ENCODE peak calls at places on chromosomes 5 and 9, in nine cellular contexts. One of them, this sample, is unnamed. For H3K4me1, the result is how much of the 10 kb centered on the place peaks cover.

GRCh38 chr9:35499029-35499700 is 9.3 kb downstream of the RUSC2 start:
- DNase-seq in spleen: no peak
- DNase-seq in NT2/D1: no peak
- DNase-seq in CD4-positive, CD25-positive, alpha-beta regulatory T cell: no peak
- DNase-seq in RWPE2: no peak
- DNase-seq in neural progenitor cell: no peak
- DNase-seq in A549: no peak
- DNase-seq in ovary: no peak
- DNase-seq in upper lobe of right lung: no peak
- DNase-seq in this sample: no peak

GRCh38 chr5:118611332-118611945 is 376.9 kb downstream of the DTWD2 start:
- DNase-seq in ovary: no peak
- DNase-seq in CD4-positive, CD25-positive, alpha-beta regulatory T cell: no peak
- DNase-seq in A549: peak
- DNase-seq in RWPE2: no peak
- DNase-seq in neural progenitor cell: peak
- DNase-seq in NT2/D1: peak
- DNase-seq in upper lobe of right lung: no peak
- DNase-seq in spleen: no peak
- DNase-seq in this sample: no peak

GRCh38 chr5:172777381-172778222 is 6.6 kb upstream of the DUSP1 start:
- DNase-seq in RWPE2: peak
- DNase-seq in neural progenitor cell: no peak
- DNase-seq in ovary: peak
- DNase-seq in NT2/D1: no peak
- DNase-seq in upper lobe of right lung: peak
- DNase-seq in A549: peak
- DNase-seq in CD4-positive, CD25-positive, alpha-beta regulatory T cell: peak
- DNase-seq in spleen: peak
- DNase-seq in this sample: peak

GRCh38 chr9:98399950-98400683 is 144.7 kb upstream of the TBC1D2 start:
- DNase-seq in RWPE2: peak
- DNase-seq in spleen: no peak
- DNase-seq in ovary: no peak
- DNase-seq in A549: no peak
- DNase-seq in NT2/D1: no peak
- DNase-seq in neural progenitor cell: no peak
- DNase-seq in CD4-positive, CD25-positive, alpha-beta regulatory T cell: no peak
- DNase-seq in upper lobe of right lung: no peak
- DNase-seq in this sample: no peak

GRCh38 chr5:102711525-102712240 is 43.4 kb upstream of the PAM start:
- DNase-seq in CD4-positive, CD25-positive, alpha-beta regulatory T cell: no peak
- DNase-seq in spleen: no peak
- DNase-seq in ovary: no peak
- DNase-seq in NT2/D1: no peak
- DNase-seq in neural progenitor cell: no peak
- DNase-seq in RWPE2: no peak
- DNase-seq in A549: no peak
- DNase-seq in upper lobe of right lung: no peak
- DNase-seq in this sample: no peak

GRCh38 chr5:150114102-150114641 is 27.8 kb upstream of the CSF1R start:
- DNase-seq in A549: no peak
- DNase-seq in upper lobe of right lung: peak
- DNase-seq in ovary: peak
- DNase-seq in NT2/D1: no peak
- DNase-seq in RWPE2: no peak
- DNase-seq in neural progenitor cell: peak
- DNase-seq in spleen: no peak
- DNase-seq in CD4-positive, CD25-positive, alpha-beta regulatory T cell: no peak
- DNase-seq in this sample: no peak

GRCh38 chr9:87512321-87512720 is 14.7 kb downstream of the DAPK1 start:
- DNase-seq in ovary: no peak
- DNase-seq in spleen: no peak
- DNase-seq in CD4-positive, CD25-positive, alpha-beta regulatory T cell: no peak
- DNase-seq in upper lobe of right lung: no peak
- DNase-seq in neural progenitor cell: no peak
- DNase-seq in A549: no peak
- DNase-seq in RWPE2: no peak
- DNase-seq in NT2/D1: no peak
- DNase-seq in this sample: no peak

GRCh38 chr5:148910216-148910615 is 83.8 kb downstream of the ADRB2 start:
- DNase-seq in ovary: no peak
- DNase-seq in CD4-positive, CD25-positive, alpha-beta regulatory T cell: no peak
- DNase-seq in A549: no peak
- DNase-seq in NT2/D1: no peak
- DNase-seq in spleen: no peak
- DNase-seq in neural progenitor cell: no peak
- DNase-seq in RWPE2: no peak
- DNase-seq in upper lobe of right lung: no peak
- DNase-seq in this sample: no peak

GRCh38 chr5:174732040-174733020 is 7.9 kb downstream of the MSX2 start:
- DNase-seq in neural progenitor cell: peak
- DNase-seq in RWPE2: no peak
- DNase-seq in spleen: no peak
- DNase-seq in ovary: no peak
- DNase-seq in A549: no peak
- DNase-seq in NT2/D1: no peak
- DNase-seq in CD4-positive, CD25-positive, alpha-beta regulatory T cell: no peak
- DNase-seq in upper lobe of right lung: no peak
- DNase-seq in this sample: no peak

GRCh38 chr9:134068742-134069535 is 1.1 kb upstream of the BRD3 start:
- DNase-seq in ovary: no peak
- DNase-seq in RWPE2: no peak
- DNase-seq in upper lobe of right lung: peak
- DNase-seq in CD4-positive, CD25-positive, alpha-beta regulatory T cell: no peak
- DNase-seq in spleen: peak
- DNase-seq in A549: no peak
- DNase-seq in NT2/D1: no peak
- DNase-seq in neural progenitor cell: no peak
- DNase-seq in this sample: no peak

GRCh38 chr9:117691367-117691766 is 12.8 kb upstream of the TLR4 start:
- DNase-seq in NT2/D1: no peak
- DNase-seq in upper lobe of right lung: no peak
- DNase-seq in RWPE2: no peak
- DNase-seq in spleen: no peak
- DNase-seq in neural progenitor cell: no peak
- DNase-seq in A549: no peak
- DNase-seq in ovary: no peak
- DNase-seq in CD4-positive, CD25-positive, alpha-beta regulatory T cell: no peak
- DNase-seq in this sample: no peak

GRCh38 chr5:35956429-35956828 is 18.0 kb upstream of the CAPSL start:
- DNase-seq in A549: no peak
- DNase-seq in upper lobe of right lung: no peak
- DNase-seq in CD4-positive, CD25-positive, alpha-beta regulatory T cell: no peak
- DNase-seq in ovary: no peak
- DNase-seq in neural progenitor cell: no peak
- DNase-seq in NT2/D1: no peak
- DNase-seq in RWPE2: no peak
- DNase-seq in spleen: no peak
- DNase-seq in this sample: no peak

GRCh38 chr5:112254303-112254702 is 164.8 kb downstream of the EPB41L4A start:
- DNase-seq in spleen: no peak
- DNase-seq in neural progenitor cell: no peak
- DNase-seq in CD4-positive, CD25-positive, alpha-beta regulatory T cell: no peak
- DNase-seq in RWPE2: no peak
- DNase-seq in upper lobe of right lung: no peak
- DNase-seq in ovary: no peak
- DNase-seq in NT2/D1: no peak
- DNase-seq in A549: no peak
- DNase-seq in this sample: no peak

GRCh38 chr5:55140908-55141665 is 18.9 kb upstream of the GPX8 start:
- DNase-seq in NT2/D1: no peak
- DNase-seq in RWPE2: no peak
- DNase-seq in spleen: no peak
- DNase-seq in upper lobe of right lung: no peak
- DNase-seq in ovary: no peak
- DNase-seq in neural progenitor cell: no peak
- DNase-seq in A549: no peak
- DNase-seq in CD4-positive, CD25-positive, alpha-beta regulatory T cell: no peak
- DNase-seq in this sample: no peak

GRCh38 chr9:21817176-21817575 is 14.7 kb downstream of the MTAP start:
- DNase-seq in A549: no peak
- DNase-seq in neural progenitor cell: no peak
- DNase-seq in RWPE2: no peak
- DNase-seq in upper lobe of right lung: no peak
- DNase-seq in spleen: no peak
- DNase-seq in CD4-positive, CD25-positive, alpha-beta regulatory T cell: no peak
- DNase-seq in NT2/D1: no peak
- DNase-seq in ovary: no peak
- DNase-seq in this sample: no peak

GRCh38 chr9:127742435-127743088 is 7.5 kb upstream of the TOR2A start:
- DNase-seq in upper lobe of right lung: no peak
- DNase-seq in NT2/D1: peak
- DNase-seq in ovary: peak
- DNase-seq in A549: peak
- DNase-seq in RWPE2: no peak
- DNase-seq in neural progenitor cell: peak
- DNase-seq in CD4-positive, CD25-positive, alpha-beta regulatory T cell: no peak
- DNase-seq in spleen: no peak
- DNase-seq in this sample: no peak

GRCh38 chr5:92567831-92568450 is 1013.1 kb downstream of the NR2F1-AS1 start:
- DNase-seq in A549: no peak
- DNase-seq in ovary: no peak
- DNase-seq in RWPE2: no peak
- DNase-seq in NT2/D1: no peak
- DNase-seq in neural progenitor cell: no peak
- DNase-seq in CD4-positive, CD25-positive, alpha-beta regulatory T cell: no peak
- DNase-seq in upper lobe of right lung: no peak
- DNase-seq in spleen: no peak
- DNase-seq in this sample: no peak

GRCh38 chr5:136840601-136841000 is 475.3 kb upstream of the TRPC7 start:
- DNase-seq in CD4-positive, CD25-positive, alpha-beta regulatory T cell: no peak
- DNase-seq in A549: no peak
- DNase-seq in NT2/D1: no peak
- DNase-seq in ovary: no peak
- DNase-seq in upper lobe of right lung: no peak
- DNase-seq in neural progenitor cell: no peak
- DNase-seq in RWPE2: no peak
- DNase-seq in spleen: no peak
- DNase-seq in this sample: no peak

DNA sequence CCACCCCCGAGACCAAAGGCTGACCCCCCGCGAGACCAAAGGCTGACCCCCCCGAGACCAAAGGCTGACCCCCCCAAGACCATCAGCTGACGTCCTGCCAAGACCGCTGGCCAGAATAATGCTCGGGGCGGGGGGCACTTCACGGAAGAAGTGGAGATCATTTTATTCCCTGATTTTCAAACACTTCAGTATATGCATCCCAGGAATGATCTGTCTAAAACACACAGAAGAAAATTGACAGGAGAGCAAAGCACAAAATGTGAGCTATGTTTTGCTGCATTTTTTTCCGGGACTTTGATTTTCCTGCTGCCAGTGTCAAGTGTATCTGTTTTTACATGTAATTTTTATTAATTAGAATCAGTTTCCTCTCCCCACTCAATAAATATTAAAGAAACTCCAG is 67.1 kb downstream of the ADAMTS2 start:
- DNase-seq in NT2/D1: no peak
- DNase-seq in ovary: no peak
- DNase-seq in CD4-positive, CD25-positive, alpha-beta regulatory T cell: no peak
- DNase-seq in RWPE2: no peak
- DNase-seq in upper lobe of right lung: no peak
- DNase-seq in neural progenitor cell: no peak
- DNase-seq in A549: no peak
- DNase-seq in spleen: no peak
- DNase-seq in this sample: no peak
- H3K4me3 ChIP-seq in NT2/D1: no peak
- H3K4me3 ChIP-seq in ovary: no peak
- H3K4me3 ChIP-seq in CD4-positive, CD25-positive, alpha-beta regulatory T cell: no peak
- H3K4me3 ChIP-seq in RWPE2: no peak
- H3K4me3 ChIP-seq in upper lobe of right lung: no peak
- H3K4me3 ChIP-seq in neural progenitor cell: no peak
- H3K4me3 ChIP-seq in A549: no peak
- H3K4me3 ChIP-seq in spleen: no peak
- H3K4me3 ChIP-seq in this sample: no peak

DNA sequence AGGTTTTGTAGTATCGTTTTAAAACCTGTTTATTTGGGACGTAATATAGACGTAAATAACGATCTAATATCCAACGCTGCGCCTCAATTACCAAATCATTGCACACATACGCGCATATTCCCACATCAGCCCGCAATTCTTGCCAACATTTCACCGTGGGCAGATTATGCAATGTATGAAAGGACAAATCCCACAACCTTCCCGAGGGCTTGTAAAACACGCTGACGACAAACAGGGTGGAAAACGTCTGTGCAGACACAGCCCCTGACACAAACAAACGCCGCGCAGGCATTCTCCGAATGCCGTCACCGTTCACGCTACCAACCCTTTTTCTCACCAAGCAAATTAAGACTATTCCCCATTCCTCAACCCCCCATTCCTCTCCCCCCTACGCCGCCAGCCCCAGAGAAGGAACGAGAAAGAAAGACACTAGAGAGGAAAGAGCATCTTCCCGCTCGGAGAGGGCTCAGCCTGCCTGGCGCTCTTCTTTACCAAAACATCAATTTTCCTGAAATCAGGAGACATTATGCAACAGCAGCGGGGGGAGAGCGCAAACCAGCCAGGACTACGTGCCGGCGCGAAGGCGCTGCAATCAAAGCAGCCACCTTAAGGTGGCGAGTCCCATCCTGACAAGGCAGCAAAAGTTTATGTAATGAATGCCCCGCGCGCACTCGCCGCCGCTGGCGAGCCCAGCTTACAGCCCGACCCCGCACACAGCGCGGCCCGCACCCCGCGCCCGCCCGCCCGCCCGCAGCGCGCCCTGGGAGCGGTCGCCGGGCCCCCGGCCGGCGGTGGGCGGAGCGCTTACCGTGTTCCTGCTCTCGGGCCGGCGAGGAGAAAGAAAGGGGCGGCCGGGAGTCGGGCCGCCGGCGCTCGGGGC is 560 bp downstream of the NFIL3 start:
- DNase-seq in neural progenitor cell: peak
- DNase-seq in RWPE2: no peak
- DNase-seq in A549: peak
- DNase-seq in NT2/D1: no peak
- DNase-seq in ovary: peak
- DNase-seq in CD4-positive, CD25-positive, alpha-beta regulatory T cell: peak
- DNase-seq in upper lobe of right lung: peak
- DNase-seq in spleen: peak
- DNase-seq in this sample: peak
- H3K4me1 ChIP-seq in neural progenitor cell: under half
- H3K4me1 ChIP-seq in RWPE2: under half
- H3K4me1 ChIP-seq in A549: half or more
- H3K4me1 ChIP-seq in NT2/D1: under half
- H3K4me1 ChIP-seq in ovary: under half
- H3K4me1 ChIP-seq in CD4-positive, CD25-positive, alpha-beta regulatory T cell: under half
- H3K4me1 ChIP-seq in upper lobe of right lung: under half
- H3K4me1 ChIP-seq in spleen: half or more
- H3K4me1 ChIP-seq in this sample: under half

GRCh38 chr9:136806067-136806466 is 1.7 kb upstream of the RABL6 start:
- DNase-seq in upper lobe of right lung: peak
- DNase-seq in CD4-positive, CD25-positive, alpha-beta regulatory T cell: no peak
- DNase-seq in RWPE2: no peak
- DNase-seq in neural progenitor cell: no peak
- DNase-seq in A549: no peak
- DNase-seq in NT2/D1: no peak
- DNase-seq in spleen: no peak
- DNase-seq in ovary: no peak
- DNase-seq in this sample: no peak
- H3K4me3 ChIP-seq in upper lobe of right lung: no peak
- H3K4me3 ChIP-seq in CD4-positive, CD25-positive, alpha-beta regulatory T cell: no peak
- H3K4me3 ChIP-seq in RWPE2: no peak
- H3K4me3 ChIP-seq in neural progenitor cell: no peak
- H3K4me3 ChIP-seq in A549: no peak
- H3K4me3 ChIP-seq in NT2/D1: no peak
- H3K4me3 ChIP-seq in spleen: no peak
- H3K4me3 ChIP-seq in ovary: no peak
- H3K4me3 ChIP-seq in this sample: no peak

GRCh38 chr9:84264307-84264706 is 76.3 kb downstream of the SLC28A3 start:
- DNase-seq in RWPE2: no peak
- DNase-seq in upper lobe of right lung: no peak
- DNase-seq in spleen: no peak
- DNase-seq in NT2/D1: no peak
- DNase-seq in CD4-positive, CD25-positive, alpha-beta regulatory T cell: no peak
- DNase-seq in A549: no peak
- DNase-seq in neural progenitor cell: no peak
- DNase-seq in ovary: no peak
- DNase-seq in this sample: no peak
- H3K4me1 ChIP-seq in RWPE2: under half
- H3K4me1 ChIP-seq in upper lobe of right lung: under half
- H3K4me1 ChIP-seq in spleen: under half
- H3K4me1 ChIP-seq in NT2/D1: under half
- H3K4me1 ChIP-seq in CD4-positive, CD25-positive, alpha-beta regulatory T cell: under half
- H3K4me1 ChIP-seq in A549: under half
- H3K4me1 ChIP-seq in neural progenitor cell: under half
- H3K4me1 ChIP-seq in ovary: under half
- H3K4me1 ChIP-seq in this sample: under half